ENCODE peak calls at places on chromosomes 3 and 15, in six cellular contexts. One of them, this sample, is unnamed. For H3K36me3, the result is how much of the 10 kb centered on the place peaks cover.

GRCh38 chr3:86976206-86976605 is 14.7 kb downstream of the VGLL3 start:
- DNase-seq in mesenchymal stem cell: no peak
- DNase-seq in SK-N-SH: no peak
- DNase-seq in keratinocyte: no peak
- DNase-seq in heart left ventricle: no peak
- DNase-seq in pancreas: no peak
- DNase-seq in this sample: no peak

GRCh38 chr3:71206821-71207220 is 376.7 kb downstream of the FOXP1 start:
- DNase-seq in heart left ventricle: no peak
- DNase-seq in keratinocyte: no peak
- DNase-seq in mesenchymal stem cell: no peak
- DNase-seq in SK-N-SH: no peak
- DNase-seq in pancreas: no peak
- DNase-seq in this sample: no peak

GRCh38 chr3:188349276-188349962 is 195.5 kb downstream of the LPP start:
- DNase-seq in heart left ventricle: no peak
- DNase-seq in SK-N-SH: no peak
- DNase-seq in keratinocyte: no peak
- DNase-seq in mesenchymal stem cell: peak
- DNase-seq in pancreas: no peak
- DNase-seq in this sample: peak

GRCh38 chr15:73794501-73795133 is 41.5 kb upstream of the INSYN1 start:
- DNase-seq in SK-N-SH: no peak
- DNase-seq in keratinocyte: no peak
- DNase-seq in heart left ventricle: no peak
- DNase-seq in pancreas: no peak
- DNase-seq in mesenchymal stem cell: no peak
- DNase-seq in this sample: peak

GRCh38 chr15:97755726-97756125 is 204.8 kb upstream of the ARRDC4 start:
- DNase-seq in pancreas: no peak
- DNase-seq in keratinocyte: no peak
- DNase-seq in SK-N-SH: no peak
- DNase-seq in heart left ventricle: no peak
- DNase-seq in mesenchymal stem cell: no peak
- DNase-seq in this sample: no peak

GRCh38 chr3:146446026-146446425 is 23.3 kb downstream of the PLSCR2 start:
- DNase-seq in keratinocyte: no peak
- DNase-seq in pancreas: no peak
- DNase-seq in heart left ventricle: no peak
- DNase-seq in mesenchymal stem cell: no peak
- DNase-seq in SK-N-SH: no peak
- DNase-seq in this sample: no peak

GRCh38 chr3:63207066-63207590 is 71.0 kb upstream of the SYNPR start:
- DNase-seq in heart left ventricle: no peak
- DNase-seq in pancreas: no peak
- DNase-seq in keratinocyte: no peak
- DNase-seq in SK-N-SH: no peak
- DNase-seq in mesenchymal stem cell: no peak
- DNase-seq in this sample: peak

GRCh38 chr3:52771702-52772101 is 962 bp upstream of the NEK4 start:
- DNase-seq in heart left ventricle: no peak
- DNase-seq in keratinocyte: no peak
- DNase-seq in pancreas: no peak
- DNase-seq in SK-N-SH: no peak
- DNase-seq in mesenchymal stem cell: no peak
- DNase-seq in this sample: no peak

GRCh38 chr3:26989042-26989441 is 366.5 kb downstream of the LRRC3B start:
- DNase-seq in heart left ventricle: no peak
- DNase-seq in mesenchymal stem cell: no peak
- DNase-seq in pancreas: no peak
- DNase-seq in keratinocyte: no peak
- DNase-seq in SK-N-SH: no peak
- DNase-seq in this sample: no peak

GRCh38 chr3:179606534-179607085 is 2.0 kb downstream of the NDUFB5 start:
- DNase-seq in pancreas: no peak
- DNase-seq in SK-N-SH: no peak
- DNase-seq in mesenchymal stem cell: no peak
- DNase-seq in heart left ventricle: no peak
- DNase-seq in keratinocyte: no peak
- DNase-seq in this sample: no peak

DNA sequence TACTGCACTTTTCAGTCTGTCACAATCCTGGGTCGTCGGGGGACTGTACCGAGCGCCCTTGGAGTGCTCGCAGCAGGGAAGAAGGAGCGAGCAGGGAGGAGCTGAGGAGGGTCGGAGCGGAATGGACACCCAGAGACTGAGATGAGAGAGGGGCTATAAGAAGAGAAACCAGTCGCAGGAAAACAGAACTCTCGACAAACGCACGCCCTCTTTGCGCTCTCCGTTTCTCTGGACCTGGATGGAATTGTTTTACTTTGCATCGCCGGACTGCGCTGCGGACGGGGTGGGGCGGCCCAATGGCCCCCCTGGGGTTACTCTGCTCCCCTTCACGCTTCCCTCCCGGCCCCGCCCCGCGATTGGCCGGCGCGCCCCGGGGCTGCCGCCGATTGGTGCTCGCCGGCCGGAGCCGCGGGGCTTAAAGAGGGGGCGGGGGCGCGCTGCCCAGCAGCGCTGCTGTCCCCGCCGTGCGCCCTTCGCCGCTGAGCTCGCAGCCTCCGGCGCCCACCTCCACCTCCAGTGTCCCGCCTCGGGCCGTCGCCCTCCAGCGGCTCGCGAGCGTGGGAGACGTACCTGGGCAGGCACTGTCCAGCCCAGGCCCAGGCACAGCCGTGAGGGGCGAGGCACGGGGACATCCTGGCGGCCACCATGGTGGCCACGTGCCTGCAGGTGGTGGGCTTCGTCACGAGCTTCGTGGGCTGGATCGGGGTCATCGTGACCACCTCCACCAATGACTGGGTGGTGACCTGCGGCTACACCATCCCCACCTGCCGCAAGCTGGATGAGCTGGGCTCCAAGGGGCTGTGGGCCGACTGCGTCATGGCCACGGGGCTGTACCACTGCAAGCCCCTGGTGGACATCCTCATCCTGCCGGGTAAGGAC is at the start of gene CLDN11:
- DNase-seq in heart left ventricle: peak
- DNase-seq in pancreas: no peak
- DNase-seq in SK-N-SH: peak
- DNase-seq in keratinocyte: no peak
- DNase-seq in mesenchymal stem cell: peak
- DNase-seq in this sample: peak
- H3K36me3 ChIP-seq in heart left ventricle: under half
- H3K36me3 ChIP-seq in pancreas: under half
- H3K36me3 ChIP-seq in SK-N-SH: under half
- H3K36me3 ChIP-seq in keratinocyte: under half
- H3K36me3 ChIP-seq in mesenchymal stem cell: under half
- H3K36me3 ChIP-seq in this sample: under half

GRCh38 chr3:57927916-57928315 is 80.3 kb upstream of the FLNB start:
- DNase-seq in mesenchymal stem cell: no peak
- DNase-seq in heart left ventricle: no peak
- DNase-seq in pancreas: no peak
- DNase-seq in SK-N-SH: no peak
- DNase-seq in keratinocyte: no peak
- DNase-seq in this sample: peak
- H3K36me3 ChIP-seq in mesenchymal stem cell: under half
- H3K36me3 ChIP-seq in heart left ventricle: half or more
- H3K36me3 ChIP-seq in pancreas: under half
- H3K36me3 ChIP-seq in SK-N-SH: under half
- H3K36me3 ChIP-seq in keratinocyte: under half
- H3K36me3 ChIP-seq in this sample: under half

GRCh38 chr3:193660698-193661400 is 67.8 kb downstream of the OPA1 start:
- DNase-seq in mesenchymal stem cell: no peak
- DNase-seq in heart left ventricle: no peak
- DNase-seq in pancreas: no peak
- DNase-seq in SK-N-SH: no peak
- DNase-seq in keratinocyte: no peak
- DNase-seq in this sample: no peak
- H3K36me3 ChIP-seq in mesenchymal stem cell: half or more
- H3K36me3 ChIP-seq in heart left ventricle: half or more
- H3K36me3 ChIP-seq in pancreas: under half
- H3K36me3 ChIP-seq in SK-N-SH: half or more
- H3K36me3 ChIP-seq in keratinocyte: under half
- H3K36me3 ChIP-seq in this sample: half or more

GRCh38 chr15:69794643-69795461 is 302.9 kb downstream of the TLE3 start:
- DNase-seq in keratinocyte: no peak
- DNase-seq in mesenchymal stem cell: peak
- DNase-seq in pancreas: peak
- DNase-seq in SK-N-SH: no peak
- DNase-seq in heart left ventricle: no peak
- DNase-seq in this sample: peak
- H3K36me3 ChIP-seq in keratinocyte: under half
- H3K36me3 ChIP-seq in mesenchymal stem cell: under half
- H3K36me3 ChIP-seq in pancreas: under half
- H3K36me3 ChIP-seq in SK-N-SH: under half
- H3K36me3 ChIP-seq in heart left ventricle: under half
- H3K36me3 ChIP-seq in this sample: under half

GRCh38 chr3:14461748-14462324 is 59.4 kb downstream of the SLC6A6 start:
- DNase-seq in keratinocyte: no peak
- DNase-seq in pancreas: no peak
- DNase-seq in mesenchymal stem cell: peak
- DNase-seq in heart left ventricle: peak
- DNase-seq in SK-N-SH: peak
- DNase-seq in this sample: peak
- H3K36me3 ChIP-seq in keratinocyte: under half
- H3K36me3 ChIP-seq in pancreas: under half
- H3K36me3 ChIP-seq in mesenchymal stem cell: under half
- H3K36me3 ChIP-seq in heart left ventricle: half or more
- H3K36me3 ChIP-seq in SK-N-SH: under half
- H3K36me3 ChIP-seq in this sample: under half

GRCh38 chr15:77048135-77048866 is 22.6 kb downstream of the TSPAN3 start:
- DNase-seq in keratinocyte: no peak
- DNase-seq in pancreas: no peak
- DNase-seq in heart left ventricle: no peak
- DNase-seq in mesenchymal stem cell: no peak
- DNase-seq in SK-N-SH: no peak
- DNase-seq in this sample: peak
- H3K36me3 ChIP-seq in keratinocyte: under half
- H3K36me3 ChIP-seq in pancreas: under half
- H3K36me3 ChIP-seq in heart left ventricle: half or more
- H3K36me3 ChIP-seq in mesenchymal stem cell: half or more
- H3K36me3 ChIP-seq in SK-N-SH: half or more
- H3K36me3 ChIP-seq in this sample: under half

GRCh38 chr15:59222906-59223579 is 16.4 kb downstream of the LDHAL6B start:
- DNase-seq in keratinocyte: no peak
- DNase-seq in pancreas: no peak
- DNase-seq in SK-N-SH: no peak
- DNase-seq in heart left ventricle: no peak
- DNase-seq in mesenchymal stem cell: no peak
- DNase-seq in this sample: no peak

GRCh38 chr15:59224474-59224873 is 17.8 kb downstream of the LDHAL6B start:
- DNase-seq in SK-N-SH: no peak
- DNase-seq in pancreas: no peak
- DNase-seq in keratinocyte: no peak
- DNase-seq in mesenchymal stem cell: no peak
- DNase-seq in heart left ventricle: peak
- DNase-seq in this sample: no peak

GRCh38 chr15:59223736-59224135 is 17.1 kb downstream of the LDHAL6B start:
- DNase-seq in mesenchymal stem cell: no peak
- DNase-seq in heart left ventricle: no peak
- DNase-seq in pancreas: no peak
- DNase-seq in keratinocyte: no peak
- DNase-seq in SK-N-SH: no peak
- DNase-seq in this sample: no peak

GRCh38 chr15:59221479-59221878 is 14.8 kb downstream of the LDHAL6B start:
- DNase-seq in mesenchymal stem cell: no peak
- DNase-seq in heart left ventricle: no peak
- DNase-seq in pancreas: no peak
- DNase-seq in SK-N-SH: no peak
- DNase-seq in keratinocyte: no peak
- DNase-seq in this sample: no peak

GRCh38 chr15:59222106-59222505 is 15.5 kb downstream of the LDHAL6B start:
- DNase-seq in pancreas: no peak
- DNase-seq in heart left ventricle: no peak
- DNase-seq in mesenchymal stem cell: peak
- DNase-seq in SK-N-SH: no peak
- DNase-seq in keratinocyte: no peak
- DNase-seq in this sample: peak
- H3K36me3 ChIP-seq in pancreas: under half
- H3K36me3 ChIP-seq in heart left ventricle: half or more
- H3K36me3 ChIP-seq in mesenchymal stem cell: half or more
- H3K36me3 ChIP-seq in SK-N-SH: under half
- H3K36me3 ChIP-seq in keratinocyte: under half
- H3K36me3 ChIP-seq in this sample: half or more

DNA sequence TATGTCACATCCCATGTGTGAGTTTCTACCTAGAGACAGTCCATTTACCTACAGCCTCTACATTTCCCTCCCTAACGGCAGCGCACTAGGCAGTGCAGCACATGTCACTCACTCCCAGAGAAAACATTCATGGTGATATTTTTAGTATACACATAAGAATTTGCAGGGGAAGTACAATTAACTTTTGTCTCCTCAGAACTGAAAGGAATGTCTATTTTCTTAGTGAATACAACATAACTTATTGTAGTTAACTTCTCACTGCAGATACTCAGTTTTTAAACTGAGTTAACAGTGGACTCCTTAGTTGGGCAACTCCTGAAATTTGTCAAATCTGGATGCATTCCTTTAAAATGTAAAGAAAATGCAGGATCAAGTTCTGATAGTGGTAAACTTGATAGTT is 4.5 kb upstream of the ZBTB47 start:
- DNase-seq in heart left ventricle: no peak
- DNase-seq in mesenchymal stem cell: no peak
- DNase-seq in pancreas: no peak
- DNase-seq in SK-N-SH: no peak
- DNase-seq in keratinocyte: no peak
- DNase-seq in this sample: no peak
- H3K36me3 ChIP-seq in heart left ventricle: half or more
- H3K36me3 ChIP-seq in mesenchymal stem cell: half or more
- H3K36me3 ChIP-seq in pancreas: under half
- H3K36me3 ChIP-seq in SK-N-SH: half or more
- H3K36me3 ChIP-seq in keratinocyte: under half
- H3K36me3 ChIP-seq in this sample: under half

DNA sequence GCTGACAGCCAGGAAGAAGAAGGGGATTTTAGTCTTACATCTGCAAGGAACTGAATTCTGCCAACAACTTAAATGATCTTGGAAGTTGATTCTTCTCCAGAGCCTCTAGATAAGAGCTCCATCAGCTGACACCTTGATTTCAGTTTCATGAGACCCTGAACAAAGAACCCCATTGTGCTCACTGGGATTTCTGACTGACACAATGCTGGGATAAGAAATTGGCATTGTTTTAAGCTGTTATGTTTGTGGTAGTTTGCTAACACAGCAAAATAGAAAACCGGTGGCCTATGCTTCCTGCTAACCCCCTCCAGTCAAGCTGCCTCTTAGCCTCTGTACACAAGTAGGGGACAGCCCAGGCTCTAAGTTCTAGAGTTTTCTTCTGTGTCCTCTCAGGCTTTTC is 36.2 kb downstream of the MASP1 start:
- DNase-seq in pancreas: no peak
- DNase-seq in SK-N-SH: no peak
- DNase-seq in mesenchymal stem cell: no peak
- DNase-seq in heart left ventricle: no peak
- DNase-seq in keratinocyte: no peak
- DNase-seq in this sample: no peak
- H3K36me3 ChIP-seq in pancreas: under half
- H3K36me3 ChIP-seq in SK-N-SH: under half
- H3K36me3 ChIP-seq in mesenchymal stem cell: half or more
- H3K36me3 ChIP-seq in heart left ventricle: half or more
- H3K36me3 ChIP-seq in keratinocyte: under half
- H3K36me3 ChIP-seq in this sample: under half

This sample was measured in GM23248.